ENCODE peak calls at places on chromosomes 4 and X, in seven cellular contexts. P, A, K, M, R, Y and S are unnamed samples.

GRCh38 chrX:10121787-10122186 is 35.0 kb upstream of the CLCN4 start:
- DNase-seq in P (no peak), A (no peak), K (no peak), M (no peak), R (no peak), Y (no peak), S (no peak)

GRCh38 chr4:7313361-7313811 is 121.0 kb downstream of the SORCS2 start:
- DNase-seq in P (no peak), A (no peak), K (peak), M (no peak), R (no peak), Y (no peak), S (no peak)

GRCh38 chr4:86630629-86631028 is 36.5 kb downstream of the PTPN13 start:
- DNase-seq in P (no peak), A (no peak), K (no peak), M (no peak), R (no peak), Y (no peak), S (no peak)

GRCh38 chr4:181823645-181824044 is 419.6 kb upstream of the TENM3 start:
- DNase-seq in P (no peak), A (no peak), K (no peak), M (no peak), R (no peak), Y (no peak), S (no peak)

GRCh38 chrX:27731962-27732361 is 75.8 kb upstream of the MAGEB10 start:
- DNase-seq in P (no peak), A (no peak), K (no peak), M (no peak), R (no peak), Y (no peak), S (no peak)

GRCh38 chrX:110359273-110359672 is 625 bp downstream of the RTL9 start:
- DNase-seq in P (no peak), A (no peak), K (no peak), M (no peak), R (no peak), Y (no peak), S (no peak)

GRCh38 chr4:164304240-164304639 is 449.7 kb upstream of the SMIM31 start:
- DNase-seq in P (no peak), A (no peak), K (no peak), M (no peak), R (no peak), Y (no peak), S (no peak)

GRCh38 chrX:109485470-109486340 is 3.8 kb upstream of the GUCY2F start:
- DNase-seq in P (peak), A (peak), K (peak), M (peak), R (peak), Y (peak), S (peak)

GRCh38 chr4:87118826-87119225 is 101.6 kb downstream of the KLHL8 start:
- DNase-seq in P (no peak), A (peak), K (no peak), M (no peak), R (no peak), Y (no peak), S (peak)